ENCODE peak calls at places on chromosomes 5 and 9, in ten cellular contexts. One of them, this sample, is unnamed.

GRCh38 chr9:98333703-98334582 is 78.5 kb upstream of the TBC1D2 start:
- DNase-seq in adrenal gland: peak
- DNase-seq in CD8-positive, alpha-beta T cell: no peak
- DNase-seq in hepatocyte: no peak
- DNase-seq in endothelial cell: no peak
- DNase-seq in foreskin keratinocyte: peak
- DNase-seq in fibroblast of pulmonary artery: peak
- DNase-seq in stomach: no peak
- DNase-seq in brain microvascular endothelial cell: peak
- DNase-seq in astrocyte of the spinal cord: peak
- DNase-seq in this sample: no peak

GRCh38 chr9:113215142-113215541 is 5.9 kb downstream of the FKBP15 start:
- DNase-seq in brain microvascular endothelial cell: no peak
- DNase-seq in adrenal gland: no peak
- DNase-seq in endothelial cell: no peak
- DNase-seq in foreskin keratinocyte: peak
- DNase-seq in astrocyte of the spinal cord: peak
- DNase-seq in stomach: no peak
- DNase-seq in hepatocyte: peak
- DNase-seq in CD8-positive, alpha-beta T cell: no peak
- DNase-seq in fibroblast of pulmonary artery: peak
- DNase-seq in this sample: no peak

GRCh38 chr5:17727212-17727611 is 93.0 kb downstream of the TAF11L14 start:
- DNase-seq in CD8-positive, alpha-beta T cell: no peak
- DNase-seq in brain microvascular endothelial cell: peak
- DNase-seq in astrocyte of the spinal cord: no peak
- DNase-seq in endothelial cell: no peak
- DNase-seq in foreskin keratinocyte: no peak
- DNase-seq in stomach: no peak
- DNase-seq in hepatocyte: no peak
- DNase-seq in adrenal gland: no peak
- DNase-seq in fibroblast of pulmonary artery: no peak
- DNase-seq in this sample: no peak

GRCh38 chr9:21615446-21615845 is 133.3 kb upstream of the IFNE start:
- DNase-seq in foreskin keratinocyte: no peak
- DNase-seq in hepatocyte: no peak
- DNase-seq in CD8-positive, alpha-beta T cell: no peak
- DNase-seq in endothelial cell: no peak
- DNase-seq in adrenal gland: no peak
- DNase-seq in fibroblast of pulmonary artery: no peak
- DNase-seq in stomach: no peak
- DNase-seq in brain microvascular endothelial cell: no peak
- DNase-seq in astrocyte of the spinal cord: no peak
- DNase-seq in this sample: no peak

GRCh38 chr5:107469485-107469884 is 201.3 kb downstream of the EFNA5 start:
- DNase-seq in astrocyte of the spinal cord: peak
- DNase-seq in adrenal gland: no peak
- DNase-seq in fibroblast of pulmonary artery: peak
- DNase-seq in brain microvascular endothelial cell: peak
- DNase-seq in stomach: no peak
- DNase-seq in CD8-positive, alpha-beta T cell: no peak
- DNase-seq in foreskin keratinocyte: peak
- DNase-seq in endothelial cell: no peak
- DNase-seq in hepatocyte: no peak
- DNase-seq in this sample: no peak

GRCh38 chr5:125390316-125390715 is 643.9 kb upstream of the ZNF608 start:
- DNase-seq in stomach: no peak
- DNase-seq in fibroblast of pulmonary artery: no peak
- DNase-seq in foreskin keratinocyte: no peak
- DNase-seq in brain microvascular endothelial cell: no peak
- DNase-seq in endothelial cell: no peak
- DNase-seq in astrocyte of the spinal cord: no peak
- DNase-seq in adrenal gland: no peak
- DNase-seq in CD8-positive, alpha-beta T cell: no peak
- DNase-seq in hepatocyte: no peak
- DNase-seq in this sample: no peak

GRCh38 chr9:132896906-132897305 is 18.2 kb downstream of the SPACA9 start:
- DNase-seq in stomach: no peak
- DNase-seq in hepatocyte: no peak
- DNase-seq in foreskin keratinocyte: no peak
- DNase-seq in brain microvascular endothelial cell: no peak
- DNase-seq in CD8-positive, alpha-beta T cell: no peak
- DNase-seq in endothelial cell: no peak
- DNase-seq in adrenal gland: peak
- DNase-seq in astrocyte of the spinal cord: no peak
- DNase-seq in fibroblast of pulmonary artery: peak
- DNase-seq in this sample: no peak

GRCh38 chr9:77440057-77440456 is 208.1 kb downstream of the GNA14 start:
- DNase-seq in stomach: no peak
- DNase-seq in astrocyte of the spinal cord: peak
- DNase-seq in hepatocyte: no peak
- DNase-seq in fibroblast of pulmonary artery: no peak
- DNase-seq in CD8-positive, alpha-beta T cell: no peak
- DNase-seq in brain microvascular endothelial cell: peak
- DNase-seq in adrenal gland: no peak
- DNase-seq in endothelial cell: no peak
- DNase-seq in foreskin keratinocyte: no peak
- DNase-seq in this sample: no peak

GRCh38 chr5:33921005-33921404 is 15.2 kb upstream of the RXFP3 start:
- DNase-seq in endothelial cell: no peak
- DNase-seq in CD8-positive, alpha-beta T cell: no peak
- DNase-seq in astrocyte of the spinal cord: no peak
- DNase-seq in adrenal gland: no peak
- DNase-seq in fibroblast of pulmonary artery: no peak
- DNase-seq in stomach: no peak
- DNase-seq in foreskin keratinocyte: no peak
- DNase-seq in hepatocyte: no peak
- DNase-seq in brain microvascular endothelial cell: no peak
- DNase-seq in this sample: no peak

GRCh38 chr9:99680191-99680590 is 141.5 kb upstream of the NR4A3 start:
- DNase-seq in adrenal gland: no peak
- DNase-seq in CD8-positive, alpha-beta T cell: no peak
- DNase-seq in stomach: no peak
- DNase-seq in hepatocyte: no peak
- DNase-seq in fibroblast of pulmonary artery: no peak
- DNase-seq in endothelial cell: no peak
- DNase-seq in brain microvascular endothelial cell: peak
- DNase-seq in foreskin keratinocyte: peak
- DNase-seq in astrocyte of the spinal cord: peak
- DNase-seq in this sample: no peak

GRCh38 chr5:6216516-6217075 is 161.8 kb downstream of the MED10 start:
- DNase-seq in hepatocyte: no peak
- DNase-seq in foreskin keratinocyte: no peak
- DNase-seq in CD8-positive, alpha-beta T cell: no peak
- DNase-seq in brain microvascular endothelial cell: no peak
- DNase-seq in endothelial cell: no peak
- DNase-seq in adrenal gland: no peak
- DNase-seq in fibroblast of pulmonary artery: no peak
- DNase-seq in stomach: no peak
- DNase-seq in astrocyte of the spinal cord: no peak
- DNase-seq in this sample: no peak

GRCh38 chr9:87547665-87548064 is 50.0 kb downstream of the DAPK1 start:
- DNase-seq in endothelial cell: no peak
- DNase-seq in hepatocyte: peak
- DNase-seq in fibroblast of pulmonary artery: no peak
- DNase-seq in stomach: peak
- DNase-seq in brain microvascular endothelial cell: peak
- DNase-seq in adrenal gland: no peak
- DNase-seq in astrocyte of the spinal cord: no peak
- DNase-seq in foreskin keratinocyte: peak
- DNase-seq in CD8-positive, alpha-beta T cell: no peak
- DNase-seq in this sample: no peak

GRCh38 chr5:113367586-113367985 is 67.2 kb downstream of the TSSK1B start:
- DNase-seq in endothelial cell: no peak
- DNase-seq in brain microvascular endothelial cell: no peak
- DNase-seq in stomach: no peak
- DNase-seq in astrocyte of the spinal cord: no peak
- DNase-seq in foreskin keratinocyte: no peak
- DNase-seq in hepatocyte: no peak
- DNase-seq in CD8-positive, alpha-beta T cell: no peak
- DNase-seq in fibroblast of pulmonary artery: no peak
- DNase-seq in adrenal gland: no peak
- DNase-seq in this sample: no peak

GRCh38 chr5:154298060-154298459 is 107.5 kb downstream of the GALNT10 start:
- DNase-seq in hepatocyte: no peak
- DNase-seq in brain microvascular endothelial cell: no peak
- DNase-seq in endothelial cell: no peak
- DNase-seq in astrocyte of the spinal cord: no peak
- DNase-seq in fibroblast of pulmonary artery: no peak
- DNase-seq in adrenal gland: no peak
- DNase-seq in CD8-positive, alpha-beta T cell: no peak
- DNase-seq in foreskin keratinocyte: no peak
- DNase-seq in stomach: no peak
- DNase-seq in this sample: no peak

GRCh38 chr9:90964101-90965020 is 162.7 kb downstream of the SYK start:
- DNase-seq in adrenal gland: no peak
- DNase-seq in endothelial cell: no peak
- DNase-seq in fibroblast of pulmonary artery: no peak
- DNase-seq in stomach: peak
- DNase-seq in foreskin keratinocyte: no peak
- DNase-seq in brain microvascular endothelial cell: peak
- DNase-seq in CD8-positive, alpha-beta T cell: no peak
- DNase-seq in astrocyte of the spinal cord: peak
- DNase-seq in hepatocyte: peak
- DNase-seq in this sample: peak

GRCh38 chr5:343461-344401 is 22.2 kb downstream of the AHRR start:
- DNase-seq in foreskin keratinocyte: no peak
- DNase-seq in hepatocyte: peak
- DNase-seq in endothelial cell: peak
- DNase-seq in adrenal gland: peak
- DNase-seq in brain microvascular endothelial cell: peak
- DNase-seq in fibroblast of pulmonary artery: peak
- DNase-seq in stomach: peak
- DNase-seq in CD8-positive, alpha-beta T cell: peak
- DNase-seq in astrocyte of the spinal cord: peak
- DNase-seq in this sample: peak

GRCh38 chr5:168974081-168974480 is 326.9 kb downstream of the SLIT3 start:
- DNase-seq in brain microvascular endothelial cell: no peak
- DNase-seq in astrocyte of the spinal cord: no peak
- DNase-seq in endothelial cell: no peak
- DNase-seq in foreskin keratinocyte: no peak
- DNase-seq in stomach: no peak
- DNase-seq in adrenal gland: no peak
- DNase-seq in hepatocyte: peak
- DNase-seq in CD8-positive, alpha-beta T cell: no peak
- DNase-seq in fibroblast of pulmonary artery: no peak
- DNase-seq in this sample: no peak

GRCh38 chr5:1719860-1720259 is 79.8 kb downstream of the MRPL36 start:
- DNase-seq in astrocyte of the spinal cord: no peak
- DNase-seq in stomach: no peak
- DNase-seq in brain microvascular endothelial cell: no peak
- DNase-seq in adrenal gland: no peak
- DNase-seq in endothelial cell: no peak
- DNase-seq in hepatocyte: no peak
- DNase-seq in fibroblast of pulmonary artery: no peak
- DNase-seq in CD8-positive, alpha-beta T cell: no peak
- DNase-seq in foreskin keratinocyte: no peak
- DNase-seq in this sample: no peak

GRCh38 chr5:62206150-62206829 is 99.7 kb upstream of the KIF2A start:
- DNase-seq in adrenal gland: no peak
- DNase-seq in stomach: no peak
- DNase-seq in fibroblast of pulmonary artery: peak
- DNase-seq in brain microvascular endothelial cell: peak
- DNase-seq in endothelial cell: peak
- DNase-seq in hepatocyte: peak
- DNase-seq in CD8-positive, alpha-beta T cell: no peak
- DNase-seq in astrocyte of the spinal cord: no peak
- DNase-seq in foreskin keratinocyte: no peak
- DNase-seq in this sample: no peak
- TF ChIP-seq CTCF in adrenal gland: no peak
- TF ChIP-seq CTCF in stomach: no peak
- TF ChIP-seq CTCF in fibroblast of pulmonary artery: peak
- TF ChIP-seq CTCF in brain microvascular endothelial cell: peak
- TF ChIP-seq CTCF in endothelial cell: no peak
- TF ChIP-seq CTCF in hepatocyte: peak
- TF ChIP-seq CTCF in CD8-positive, alpha-beta T cell: no peak
- TF ChIP-seq CTCF in astrocyte of the spinal cord: no peak
- TF ChIP-seq CTCF in foreskin keratinocyte: peak
- TF ChIP-seq CTCF in this sample: no peak

GRCh38 chr9:37079370-37080164 is 40.8 kb upstream of the ZCCHC7 start:
- DNase-seq in stomach: peak
- DNase-seq in hepatocyte: peak
- DNase-seq in adrenal gland: peak
- DNase-seq in brain microvascular endothelial cell: peak
- DNase-seq in endothelial cell: peak
- DNase-seq in foreskin keratinocyte: peak
- DNase-seq in CD8-positive, alpha-beta T cell: peak
- DNase-seq in fibroblast of pulmonary artery: peak
- DNase-seq in astrocyte of the spinal cord: peak
- DNase-seq in this sample: peak
- TF ChIP-seq CTCF in stomach: no peak
- TF ChIP-seq CTCF in hepatocyte: no peak
- TF ChIP-seq CTCF in adrenal gland: no peak
- TF ChIP-seq CTCF in brain microvascular endothelial cell: no peak
- TF ChIP-seq CTCF in endothelial cell: no peak
- TF ChIP-seq CTCF in foreskin keratinocyte: no peak
- TF ChIP-seq CTCF in CD8-positive, alpha-beta T cell: no peak
- TF ChIP-seq CTCF in fibroblast of pulmonary artery: no peak
- TF ChIP-seq CTCF in astrocyte of the spinal cord: no peak
- TF ChIP-seq CTCF in this sample: no peak

DNA sequence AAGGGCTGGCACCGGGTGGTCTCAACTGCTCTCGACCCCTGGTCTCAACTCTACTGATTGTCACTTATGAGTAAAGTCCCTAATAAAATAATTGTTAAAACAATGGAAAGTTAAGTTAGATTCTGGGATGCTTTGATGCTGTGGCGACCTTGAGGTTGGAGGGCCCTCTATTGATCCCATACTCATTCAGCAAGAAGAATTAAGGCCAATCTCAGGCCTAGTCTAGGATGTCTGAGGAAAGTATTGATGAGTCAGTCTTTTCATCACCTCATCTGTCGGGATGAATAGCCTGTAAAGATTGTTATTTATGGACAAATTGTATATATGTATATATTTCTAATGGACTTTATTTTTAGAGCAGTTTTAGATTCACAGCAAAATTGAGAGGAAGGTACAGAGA is 50.8 kb downstream of the WDR36 start:
- DNase-seq in adrenal gland: no peak
- DNase-seq in brain microvascular endothelial cell: no peak
- DNase-seq in stomach: no peak
- DNase-seq in fibroblast of pulmonary artery: peak
- DNase-seq in hepatocyte: no peak
- DNase-seq in foreskin keratinocyte: no peak
- DNase-seq in astrocyte of the spinal cord: no peak
- DNase-seq in CD8-positive, alpha-beta T cell: no peak
- DNase-seq in endothelial cell: no peak
- DNase-seq in this sample: no peak
- TF ChIP-seq CTCF in adrenal gland: no peak
- TF ChIP-seq CTCF in brain microvascular endothelial cell: no peak
- TF ChIP-seq CTCF in stomach: no peak
- TF ChIP-seq CTCF in fibroblast of pulmonary artery: no peak
- TF ChIP-seq CTCF in hepatocyte: no peak
- TF ChIP-seq CTCF in foreskin keratinocyte: peak
- TF ChIP-seq CTCF in astrocyte of the spinal cord: no peak
- TF ChIP-seq CTCF in CD8-positive, alpha-beta T cell: no peak
- TF ChIP-seq CTCF in endothelial cell: no peak
- TF ChIP-seq CTCF in this sample: no peak

DNA sequence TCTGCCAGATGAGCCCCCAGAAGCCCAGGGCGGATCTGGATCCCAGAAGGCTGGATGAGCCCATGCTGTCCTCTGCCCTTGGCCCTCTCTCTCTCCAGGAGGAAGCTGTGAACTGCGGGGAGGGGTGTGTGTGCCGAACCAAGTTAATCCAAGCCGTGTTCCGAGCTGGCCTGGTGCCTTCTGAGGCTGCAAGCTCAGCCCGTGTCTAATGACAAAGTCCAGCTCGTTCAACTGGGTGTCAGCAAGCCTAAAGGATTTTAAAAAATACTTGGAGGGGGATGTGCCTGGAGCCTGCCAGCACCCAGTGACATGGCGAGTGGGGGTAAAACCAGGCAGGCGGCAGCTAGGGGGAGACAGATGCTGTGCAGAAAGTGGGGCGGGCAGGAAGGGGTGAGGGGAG is 8.0 kb downstream of the STC2 start:
- DNase-seq in CD8-positive, alpha-beta T cell: no peak
- DNase-seq in hepatocyte: peak
- DNase-seq in endothelial cell: no peak
- DNase-seq in foreskin keratinocyte: no peak
- DNase-seq in brain microvascular endothelial cell: no peak
- DNase-seq in fibroblast of pulmonary artery: no peak
- DNase-seq in astrocyte of the spinal cord: no peak
- DNase-seq in stomach: no peak
- DNase-seq in adrenal gland: peak
- DNase-seq in this sample: no peak
- TF ChIP-seq CTCF in CD8-positive, alpha-beta T cell: no peak
- TF ChIP-seq CTCF in hepatocyte: peak
- TF ChIP-seq CTCF in endothelial cell: no peak
- TF ChIP-seq CTCF in foreskin keratinocyte: no peak
- TF ChIP-seq CTCF in brain microvascular endothelial cell: peak
- TF ChIP-seq CTCF in fibroblast of pulmonary artery: no peak
- TF ChIP-seq CTCF in astrocyte of the spinal cord: peak
- TF ChIP-seq CTCF in stomach: no peak
- TF ChIP-seq CTCF in adrenal gland: no peak
- TF ChIP-seq CTCF in this sample: no peak

This sample was measured in neural crest cell.